ENCODE peak calls at places on chromosomes 1 and 21, in nine cellular contexts. S is chondrocyte; A is NCI-H748 treated with DMSO at 0.1 percent for 48 hours; Y is neural progenitor cell; E is SHP77; H is mucosa of descending colon; L is GM23248; B is lung microvascular endothelial cell; M is stimulated activated CD4-positive, alpha-beta T cell treated with anti-CD3 and anti-CD28 coated beads, Interleukin-1b, Interleukin-23, amount 100 ng/mL, for 4 hours. D is an unnamed sample.

GRCh38 chr1:119380304-119380703 is 11.7 kb downstream of the HAO2 start:
- DNase-seq in H (no peak), Y (no peak), A (no peak), S (no peak), M (no peak), B (no peak), E (no peak), L (no peak), D (no peak)

GRCh38 chr1:178682429-178682828 is 42.6 kb upstream of the RALGPS2 start:
- DNase-seq in M (no peak), S (no peak), B (peak; percentile 61), H (no peak), Y (no peak), A (no peak), L (no peak), E (no peak), D (no peak)

GRCh38 chr1:3061566-3061965 is 7.4 kb upstream of the PRDM16 start:
- DNase-seq in A (no peak), B (no peak), L (no peak), M (no peak), H (no peak), S (peak; percentile 72), Y (no peak), E (no peak), D (no peak)

GRCh38 chr1:219058891-219059820 is 114.5 kb upstream of the LYPLAL1 start:
- DNase-seq in A (no peak), E (no peak), M (no peak), H (no peak), Y (no peak), B (peak; percentile 80), L (no peak), S (no peak), D (no peak)

GRCh38 chr1:203671808-203672207 is 45.2 kb downstream of the ATP2B4 start:
- DNase-seq in S (no peak), A (no peak), H (no peak), L (no peak), Y (no peak), M (no peak), E (no peak), B (no peak), D (no peak)

GRCh38 chr1:62753031-62753965 is 30.6 kb upstream of the ATG4C start:
- DNase-seq in M (no peak), L (no peak), A (no peak), B (no peak), H (no peak), S (peak; percentile 88), Y (no peak), E (no peak), D (no peak)

GRCh38 chr1:116514708-116515525 is 55.9 kb downstream of the CD58 start:
- DNase-seq in A (no peak), M (peak; percentile 25), B (no peak), L (no peak), E (no peak), H (no peak), S (no peak), Y (no peak), D (no peak)

GRCh38 chr1:18939398-18940302 is 16.8 kb downstream of the IFFO2 start:
- DNase-seq in A (no peak), L (peak; percentile 76), B (no peak), H (no peak), S (no peak), M (no peak), Y (no peak), E (no peak), D (no peak)

GRCh38 chr1:186301448-186301847 is 73.6 kb downstream of the TPR start:
- DNase-seq in Y (no peak), S (no peak), B (no peak), E (no peak), A (no peak), L (no peak), H (no peak), M (no peak), D (no peak)

GRCh38 chr1:50109647-50110075 is 941 bp downstream of the ELAVL4 start:
- DNase-seq in M (no peak), E (peak; percentile 69), B (no peak), A (peak; percentile 71), Y (no peak), S (no peak), H (peak; percentile 2), L (peak; percentile 4), D (no peak)

GRCh38 chr1:115198938-115199337 is 109.6 kb upstream of the TSPAN2 start:
- DNase-seq in L (peak; percentile 55), M (no peak), Y (no peak), H (peak; percentile 35), A (no peak), B (peak; percentile 49), E (peak; percentile 57), S (no peak), D (no peak)

GRCh38 chr1:234871710-234872262 is 256.9 kb downstream of the TOMM20 start:
- DNase-seq in B (no peak), E (no peak), A (no peak), H (no peak), L (peak; percentile 16), M (no peak), S (no peak), Y (peak; percentile 35), D (no peak)

GRCh38 chr21:46388896-46389295 is 64.9 kb downstream of the PCNT start:
- DNase-seq in Y (no peak), M (no peak), B (no peak), E (no peak), H (no peak), A (no peak), S (no peak), L (no peak), D (no peak)

GRCh38 chr1:8646996-8647395 is 170.4 kb downstream of the RERE start:
- DNase-seq in L (no peak), B (no peak), H (no peak), A (no peak), M (no peak), Y (no peak), S (no peak), E (no peak), D (no peak)

GRCh38 chr1:14413809-14414208 is 184.7 kb upstream of the KAZN start:
- DNase-seq in A (no peak), S (no peak), E (no peak), Y (no peak), H (no peak), B (no peak), M (no peak), L (peak; percentile 46), D (no peak)

GRCh38 chr1:17606826-17607440 is 67.4 kb downstream of the ARHGEF10L start:
- DNase-seq in E (peak; percentile 64), B (peak; percentile 72), H (peak; percentile 84), L (peak; percentile 77), S (no peak), A (no peak), Y (peak; percentile 86), M (no peak), D (peak; percentile 59)

GRCh38 chr1:206635983-206636354 is 633 bp downstream of the DYRK3 start:
- DNase-seq in Y (no peak), E (no peak), A (peak; percentile 20), S (no peak), L (peak; percentile 64), H (no peak), M (no peak), B (no peak), D (no peak)